ENCODE peak calls at places on chromosomes 12 and 14, in nine cellular contexts. M, S, T, L, W, X, I, U and P are unnamed samples.

GRCh38 chr12:18320036-18320617 is 58.8 kb downstream of the PIK3C2G start:
- DNase-seq in M (no peak), S (no peak), T (no peak), L (no peak), W (peak), X (peak), I (peak), U (peak), P (peak)

GRCh38 chr14:50666772-50667490 is 1.2 kb downstream of the SAV1 start:
- DNase-seq in M (peak), S (peak), T (no peak), L (peak), W (peak), X (peak), I (peak), U (no peak), P (no peak)

GRCh38 chr12:105120551-105120950 is 13.0 kb downstream of the WASHC4 start:
- DNase-seq in M (no peak), S (no peak), T (no peak), L (no peak), W (peak), X (no peak), I (no peak), U (no peak), P (no peak)

GRCh38 chr12:1575799-1576401 is 18.5 kb downstream of the FBXL14 start:
- DNase-seq in M (peak), S (no peak), T (no peak), L (peak), W (peak), X (peak), I (no peak), U (no peak), P (no peak)

GRCh38 chr14:62076825-62077660 is 314.8 kb downstream of the SNAPC1 start:
- DNase-seq in M (no peak), S (no peak), T (no peak), L (no peak), W (no peak), X (no peak), I (no peak), U (no peak), P (no peak)

GRCh38 chr14:103391048-103391447 is 5.8 kb downstream of the MARK3 start:
- DNase-seq in M (no peak), S (no peak), T (no peak), L (no peak), W (peak), X (peak), I (peak), U (no peak), P (no peak)

GRCh38 chr12:94458882-94459772 is 540 bp downstream of the CEP83 start:
- DNase-seq in M (no peak), S (no peak), T (no peak), L (no peak), W (peak), X (peak), I (no peak), U (no peak), P (peak)

GRCh38 chr14:48008646-48009045 is 333.2 kb upstream of the MDGA2 start:
- DNase-seq in M (no peak), S (no peak), T (no peak), L (no peak), W (no peak), X (no peak), I (no peak), U (no peak), P (no peak)

GRCh38 chr12:110330544-110330943 is 49.5 kb downstream of the ATP2A2 start:
- DNase-seq in M (no peak), S (no peak), T (no peak), L (no peak), W (no peak), X (peak), I (no peak), U (no peak), P (no peak)

GRCh38 chr12:3904999-3905398 is 31.8 kb upstream of the PARP11 start:
- DNase-seq in M (no peak), S (no peak), T (no peak), L (no peak), W (no peak), X (no peak), I (no peak), U (no peak), P (no peak)

GRCh38 chr14:76904100-76904739 is 78.0 kb downstream of the LRRC74A start:
- DNase-seq in M (no peak), S (peak), T (peak), L (no peak), W (peak), X (peak), I (peak), U (no peak), P (no peak)

GRCh38 chr14:57380935-57381334 is 9.5 kb upstream of the NAA30 start:
- DNase-seq in M (no peak), S (no peak), T (no peak), L (no peak), W (peak), X (no peak), I (no peak), U (no peak), P (no peak)

GRCh38 chr14:80638620-80639215 is 302.8 kb downstream of the CEP128 start:
- DNase-seq in M (no peak), S (no peak), T (no peak), L (no peak), W (peak), X (peak), I (no peak), U (no peak), P (no peak)

GRCh38 chr12:92297932-92298681 is 152.5 kb upstream of the BTG1 start:
- DNase-seq in M (no peak), S (no peak), T (no peak), L (no peak), W (no peak), X (peak), I (no peak), U (no peak), P (peak)

GRCh38 chr12:752673-753400 is 458 bp downstream of the WNK1 start:
- DNase-seq in M (peak), S (no peak), T (peak), L (peak), W (no peak), X (peak), I (peak), U (peak), P (peak)

GRCh38 chr14:55845963-55846851 is 266.2 kb downstream of the KTN1 start:
- DNase-seq in M (no peak), S (no peak), T (no peak), L (no peak), W (peak), X (no peak), I (no peak), U (no peak), P (no peak)

GRCh38 chr12:29702222-29702621 is 81.5 kb downstream of the TMTC1 start:
- DNase-seq in M (no peak), S (no peak), T (no peak), L (no peak), W (no peak), X (no peak), I (no peak), U (no peak), P (no peak)

GRCh38 chr12:121383601-121384019 is 16.3 kb upstream of the RNF34 start:
- DNase-seq in M (no peak), S (no peak), T (no peak), L (no peak), W (no peak), X (no peak), I (no peak), U (no peak), P (no peak)
- TF ChIP-seq CTCF in M (no peak), S (no peak), T (no peak), L (no peak), W (no peak), X (no peak), I (peak), U (no peak), P (no peak)

DNA sequence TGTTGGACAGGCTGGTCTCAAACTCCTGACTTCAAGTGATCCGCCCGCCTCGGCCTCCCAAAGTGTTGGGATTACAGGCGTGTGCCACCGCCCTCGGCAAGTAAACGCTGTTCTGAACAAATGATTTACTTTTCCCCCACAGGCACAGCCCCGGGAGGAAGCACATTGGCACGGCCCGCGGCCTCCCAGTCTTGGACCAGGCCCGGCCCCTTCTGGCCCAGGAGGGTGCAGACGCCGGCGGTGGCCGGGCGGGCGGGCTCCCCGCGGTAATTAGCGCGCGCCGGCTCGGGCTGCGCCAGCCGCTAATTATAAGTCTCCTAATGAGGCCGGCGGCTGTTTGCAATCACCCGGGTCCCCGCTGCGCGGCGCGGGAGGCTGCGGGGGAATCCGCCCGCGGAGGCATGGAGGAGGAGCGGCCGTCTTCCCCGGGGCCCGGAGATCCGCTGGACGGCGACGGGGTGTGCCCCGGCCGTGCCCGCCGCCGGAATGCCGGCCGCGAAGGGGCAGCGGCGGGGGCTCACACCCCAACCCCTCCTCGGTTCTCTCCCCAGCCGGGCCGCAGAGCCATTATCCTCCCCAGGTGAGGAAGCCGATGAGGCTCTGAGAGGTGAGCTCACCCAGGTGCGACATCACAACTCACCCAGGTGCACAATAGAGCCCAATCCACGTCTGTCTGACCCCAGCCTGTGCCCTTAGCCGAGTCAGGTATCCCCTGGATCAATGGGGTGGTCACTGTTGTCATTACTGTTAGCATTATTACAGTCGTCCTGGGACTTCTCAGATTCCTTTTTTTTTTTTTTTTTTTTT is 3.3 kb upstream of the POP5 start:
- DNase-seq in M (peak), S (peak), T (peak), L (peak), W (no peak), X (no peak), I (peak), U (peak), P (peak)
- TF ChIP-seq CTCF in M (peak), S (no peak), T (peak), L (peak), W (peak), X (peak), I (peak), U (no peak), P (peak)

GRCh38 chr14:34173916-34174315 is 223.0 kb upstream of the EGLN3 start:
- DNase-seq in M (no peak), S (no peak), T (no peak), L (no peak), W (no peak), X (no peak), I (no peak), U (no peak), P (no peak)
- TF ChIP-seq CTCF in M (no peak), S (no peak), T (no peak), L (no peak), W (no peak), X (no peak), I (no peak), U (no peak), P (no peak)

GRCh38 chr12:98373982-98374381 is 141.4 kb upstream of the TMPO start:
- DNase-seq in M (no peak), S (no peak), T (no peak), L (no peak), W (no peak), X (no peak), I (no peak), U (no peak), P (no peak)
- TF ChIP-seq CTCF in M (no peak), S (no peak), T (no peak), L (no peak), W (peak), X (peak), I (no peak), U (no peak), P (no peak)

GRCh38 chr14:24310666-24311604 is at the start of gene LTB4R:
- DNase-seq in M (peak), S (peak), T (peak), L (peak), W (peak), X (peak), I (peak), U (peak), P (peak)
- TF ChIP-seq CTCF in M (peak), S (peak), T (peak), L (peak), W (peak), X (no peak), I (peak), U (no peak), P (peak)